ENCODE peak calls at places on chromosomes 13 and 19, in seven cellular contexts. B is progenitor cell of endocrine pancreas, I is ovary, F is lower leg skin, N is A549, V is PC-3, U is cardiac muscle cell. K is an unnamed sample.
A peak's percentile ranks its signal among the peaks of the same experiment; 100 is the strongest.

GRCh38 chr13:77124423-77124822 is 97.5 kb upstream of the FBXL3 start:
- DNase-seq in F (no peak), B (no peak), V (no peak), N (no peak), I (no peak), U (no peak), K (no peak)

GRCh38 chr13:35131471-35131870 is 189.4 kb downstream of the NBEA start:
- DNase-seq in N (no peak), U (no peak), V (no peak), F (no peak), B (no peak), I (no peak), K (no peak)

GRCh38 chr13:30006246-30006645 is 155.8 kb upstream of the UBL3 start:
- DNase-seq in F (no peak), V (no peak), N (no peak), B (no peak), U (no peak), I (no peak), K (no peak)

GRCh38 chr13:84812078-84812477 is 929.8 kb upstream of the SLITRK1 start:
- DNase-seq in F (no peak), I (no peak), B (no peak), U (no peak), V (no peak), N (no peak), K (no peak)

GRCh38 chr13:93420887-93421286 is 194.3 kb downstream of the GPC6 start:
- DNase-seq in F (no peak), B (no peak), U (no peak), I (no peak), V (no peak), N (no peak), K (peak; percentile 21)

GRCh38 chr13:47945738-47946137 is 55.3 kb downstream of the SUCLA2 start:
- DNase-seq in U (no peak), I (no peak), V (no peak), F (no peak), N (peak; percentile 22), B (no peak), K (no peak)

GRCh38 chr13:110713981-110714797 is 689 bp downstream of the ING1 start:
- DNase-seq in V (peak; percentile 14), U (peak; percentile 70), I (peak; percentile 72), F (peak; percentile 89), B (peak; percentile 35), N (peak; percentile 34), K (peak; percentile 58)

GRCh38 chr19:33553530-33554310 is 32.1 kb upstream of the PEPD start:
- DNase-seq in F (no peak), N (no peak), B (no peak), I (no peak), U (no peak), V (no peak), K (no peak)

GRCh38 chr19:16585808-16586476 is 13.7 kb upstream of the SLC35E1 start:
- DNase-seq in I (no peak), N (no peak), V (no peak), U (no peak), B (no peak), F (no peak), K (no peak)

GRCh38 chr13:20997301-20998061 is 63.9 kb downstream of the LATS2 start:
- DNase-seq in N (no peak), B (no peak), F (peak; percentile 80), U (no peak), V (peak; percentile 7), I (no peak), K (no peak)

GRCh38 chr13:90445179-90445578 is 902.3 kb upstream of the MIR17HG start:
- DNase-seq in B (no peak), V (peak; percentile 88), U (peak; percentile 33), N (peak; percentile 82), F (no peak), I (no peak), K (no peak)

GRCh38 chr13:46206138-46206537 is 5.6 kb upstream of the LRRC63 start:
- DNase-seq in B (no peak), F (no peak), I (no peak), U (no peak), N (no peak), V (peak; percentile 43), K (no peak)

GRCh38 chr13:98483636-98484288 is 93.1 kb downstream of the STK24 start:
- DNase-seq in N (no peak), F (no peak), U (no peak), V (no peak), B (no peak), I (no peak), K (no peak)

GRCh38 chr13:98484289-98485219 is 92.4 kb downstream of the STK24 start:
- DNase-seq in F (peak; percentile 95), I (no peak), N (peak; percentile 96), U (peak; percentile 94), B (peak; percentile 67), V (peak; percentile 97), K (peak; percentile 78)

GRCh38 chr13:98487016-98487415 is 89.9 kb downstream of the STK24 start:
- DNase-seq in N (no peak), V (no peak), F (no peak), B (no peak), I (no peak), U (no peak), K (no peak)

GRCh38 chr13:98486412-98486811 is 90.5 kb downstream of the STK24 start:
- DNase-seq in I (no peak), B (no peak), F (no peak), N (no peak), V (no peak), U (no peak), K (no peak)

DNA sequence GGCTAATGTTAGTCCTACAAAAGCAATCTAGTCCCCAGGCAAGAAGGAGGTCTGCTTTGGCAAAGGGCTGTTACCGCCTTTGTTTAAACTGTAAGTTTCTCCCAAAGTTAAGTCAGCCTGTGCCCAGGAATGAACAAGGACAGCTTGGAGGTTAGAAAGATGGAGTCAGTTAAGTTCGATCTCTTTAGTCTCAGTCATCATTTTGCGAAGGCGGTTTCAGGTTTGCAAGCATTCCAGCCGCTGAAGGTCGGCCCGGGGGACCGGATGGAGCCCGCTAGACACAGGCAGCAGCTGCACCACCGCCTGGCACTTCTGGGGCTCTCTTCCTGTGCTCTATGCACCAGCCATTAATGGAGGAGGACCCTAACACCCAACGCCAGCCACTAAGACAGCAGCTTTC is 91.3 kb downstream of the STK24 start:
- DNase-seq in I (no peak), V (no peak), U (no peak), N (no peak), F (peak; percentile 82), B (no peak), K (no peak)
- TF ChIP-seq CTCF in I (no peak), V (no peak), U (no peak), N (no peak), F (no peak), B (no peak), K (no peak)

GRCh38 chr13:73245271-73245670 is 186.5 kb downstream of the KLF5 start:
- DNase-seq in N (no peak), U (no peak), I (no peak), V (no peak), B (no peak), F (no peak), K (no peak)

GRCh38 chr13:73250061-73250460 is 191.3 kb downstream of the KLF5 start:
- DNase-seq in B (no peak), U (no peak), F (no peak), I (no peak), N (no peak), V (no peak), K (no peak)

GRCh38 chr13:73251866-73252265 is 193.1 kb downstream of the KLF5 start:
- DNase-seq in N (no peak), F (no peak), B (no peak), V (no peak), U (no peak), I (no peak), K (no peak)

GRCh38 chr13:73248154-73248553 is 189.3 kb downstream of the KLF5 start:
- DNase-seq in U (no peak), F (no peak), B (no peak), I (no peak), V (no peak), N (no peak), K (no peak)

GRCh38 chr13:73248711-73249580 is 190.1 kb downstream of the KLF5 start:
- DNase-seq in F (no peak), U (peak; percentile 29), I (no peak), B (no peak), V (peak; percentile 92), N (peak; percentile 4), K (no peak)
- TF ChIP-seq CTCF in F (no peak), U (no peak), I (no peak), B (no peak), V (no peak), N (no peak), K (no peak)

DNA sequence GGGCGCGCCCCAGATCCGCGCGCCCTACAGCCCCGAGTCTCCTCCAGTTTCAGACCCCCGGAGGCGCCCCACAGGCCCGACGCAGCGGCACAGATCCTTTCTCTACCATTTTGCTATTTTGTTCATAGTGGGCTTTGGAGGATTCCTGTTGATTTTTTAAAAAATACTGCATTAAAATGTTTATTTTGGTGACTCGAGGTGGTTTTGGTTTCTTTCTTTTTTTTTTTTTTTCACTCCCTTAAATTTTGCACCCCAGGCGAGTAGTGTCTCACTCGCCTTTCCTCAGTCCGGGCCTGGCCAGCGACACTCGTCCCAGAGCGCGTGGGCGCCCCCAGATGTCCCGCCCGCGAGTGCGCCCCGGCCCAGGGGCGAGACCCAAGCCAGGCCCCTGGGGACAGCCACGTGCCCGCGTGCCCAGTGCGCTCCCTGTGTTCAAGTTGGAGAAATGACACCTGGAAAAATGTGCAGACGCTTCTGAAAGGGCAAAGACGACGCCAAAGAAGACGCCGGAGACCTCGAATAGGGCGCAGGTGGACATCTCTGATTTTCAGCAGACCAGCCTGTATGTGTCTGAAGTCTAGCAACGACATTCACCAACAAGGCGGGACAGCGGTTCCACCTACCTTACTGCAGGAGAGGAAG is 478 bp upstream of the INSR start:
- DNase-seq in N (peak; percentile 76), U (peak; percentile 74), I (peak; percentile 79), B (peak; percentile 53), F (peak; percentile 92), V (peak; percentile 48), K (peak; percentile 53)
- TF ChIP-seq CTCF in N (peak; percentile 35), U (peak; percentile 19), I (peak; percentile 23), B (peak; percentile 53), F (no peak), V (peak; percentile 57), K (no peak)

GRCh38 chr13:41061075-41061913 is at the start of gene WBP4:
- DNase-seq in U (peak; percentile 97), V (peak; percentile 88), F (peak; percentile 99), N (peak; percentile 95), I (peak; percentile 96), B (peak; percentile 90), K (peak; percentile 86)
- TF ChIP-seq CTCF in U (peak; percentile 29), V (no peak), F (no peak), N (no peak), I (no peak), B (no peak), K (no peak)

GRCh38 chr19:13110099-13110610 is 6.4 kb downstream of the TRMT1 start:
- DNase-seq in F (no peak), I (no peak), U (no peak), V (no peak), N (no peak), B (no peak), K (no peak)
- TF ChIP-seq CTCF in F (no peak), I (no peak), U (no peak), V (no peak), N (no peak), B (no peak), K (no peak)

K was measured in nephron progenitor cell.